ENCODE peak calls at places on chromosomes 11 and 22, in nine cellular contexts. Y is IMR-90, A is omental fat pad, C is tibial nerve, G is HFFc6, U is left ventricle myocardium inferior, H is mucosa of descending colon, O is Calu3, B is foreskin fibroblast. F is an unnamed sample.

GRCh38 chr11:26245046-26245445 is 86.9 kb upstream of the ANO3 start:
- DNase-seq in Y (peak), A (no peak), C (no peak), G (no peak), U (no peak), H (no peak), O (no peak), B (peak), F (no peak)

GRCh38 chr22:38724926-38725571 is 19.3 kb downstream of the GTPBP1 start:
- DNase-seq in Y (peak), A (no peak), C (no peak), G (peak), U (no peak), H (no peak), O (peak), B (peak), F (no peak)

GRCh38 chr11:66967670-66968425 is 7.3 kb upstream of the C11orf86 start:
- DNase-seq in Y (peak), A (no peak), C (no peak), G (peak), U (no peak), H (no peak), O (no peak), B (peak), F (no peak)

GRCh38 chr11:77353131-77353530 is 51.6 kb upstream of the GDPD4 start:
- DNase-seq in Y (no peak), A (no peak), C (no peak), G (no peak), U (no peak), H (no peak), O (no peak), B (no peak), F (no peak)

GRCh38 chr11:123180574-123180973 is 14.5 kb downstream of the CLMP start:
- DNase-seq in Y (no peak), A (no peak), C (no peak), G (peak), U (no peak), H (no peak), O (no peak), B (no peak), F (no peak)

GRCh38 chr22:36860821-36861659 is at the start of gene NCF4:
- DNase-seq in Y (no peak), A (no peak), C (peak), G (no peak), U (peak), H (peak), O (no peak), B (no peak), F (no peak)

GRCh38 chr11:49995559-49995958 is 13.2 kb upstream of the OR4C12 start:
- DNase-seq in Y (peak), A (no peak), C (peak), G (peak), U (no peak), H (no peak), O (peak), B (peak), F (no peak)

GRCh38 chr11:75950141-75950540 is 135.1 kb downstream of the UVRAG start:
- DNase-seq in Y (no peak), A (no peak), C (no peak), G (no peak), U (no peak), H (no peak), O (no peak), B (no peak), F (no peak)

GRCh38 chr11:67373916-67374570 is 645 bp upstream of the CLCF1 start:
- DNase-seq in Y (peak), A (peak), C (peak), G (peak), U (peak), H (peak), O (peak), B (peak), F (peak)

GRCh38 chr11:104772806-104773241 is 125.4 kb downstream of the CASP12 start:
- DNase-seq in Y (peak), A (no peak), C (peak), G (peak), U (no peak), H (no peak), O (no peak), B (peak), F (no peak)
- TF ChIP-seq CTCF in Y (no peak), A (no peak), C (no peak), G (no peak), U (no peak), H (no peak), O (no peak), B (no peak), F (no peak)

DNA sequence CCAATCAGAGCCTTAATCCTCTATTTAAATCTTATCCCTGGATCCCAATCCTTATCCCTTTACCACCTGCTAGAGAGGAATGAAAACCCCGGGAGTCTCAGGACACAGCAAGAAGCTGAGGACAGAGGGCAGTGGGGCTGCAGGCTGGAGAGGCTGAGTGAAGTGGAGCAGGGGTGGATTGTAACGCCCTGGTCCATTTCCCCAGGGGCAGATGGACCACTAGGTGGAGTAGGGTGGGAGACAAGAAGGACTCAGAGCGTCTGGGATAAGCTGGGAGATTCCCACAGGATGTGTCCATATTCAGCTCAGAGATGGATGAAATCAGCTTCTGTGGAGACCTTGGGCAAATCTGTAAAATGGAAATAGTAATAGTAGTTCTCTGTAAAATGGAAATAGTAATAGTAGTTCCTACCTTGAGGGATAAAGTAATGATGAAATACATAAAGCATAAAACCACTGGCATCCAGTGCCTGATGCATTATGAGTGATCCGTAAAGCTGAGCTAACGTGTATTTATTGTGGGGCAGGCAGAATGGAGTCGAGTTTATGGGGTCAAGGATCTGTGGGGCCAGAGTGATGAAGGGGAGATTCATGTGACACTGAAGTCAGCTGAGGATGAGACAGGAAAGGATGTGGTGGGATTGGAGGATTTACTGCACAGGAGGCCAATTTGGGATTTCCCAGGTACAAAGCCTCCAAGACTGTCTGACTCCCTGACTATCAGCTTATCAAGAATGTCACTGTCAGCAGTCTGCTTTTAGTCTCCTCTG is 1.9 kb upstream of the ROBO4 start:
- DNase-seq in Y (no peak), A (no peak), C (peak), G (no peak), U (no peak), H (no peak), O (no peak), B (peak), F (no peak)
- TF ChIP-seq CTCF in Y (peak), A (no peak), C (no peak), G (peak), U (no peak), H (no peak), O (no peak), B (no peak), F (no peak)

GRCh38 chr22:26672590-26673468 is 15.4 kb downstream of the MIAT start:
- DNase-seq in Y (peak), A (peak), C (peak), G (peak), U (peak), H (peak), O (peak), B (peak), F (peak)
- TF ChIP-seq CTCF in Y (peak), A (no peak), C (peak), G (peak), U (peak), H (peak), O (no peak), B (peak), F (peak)

DNA sequence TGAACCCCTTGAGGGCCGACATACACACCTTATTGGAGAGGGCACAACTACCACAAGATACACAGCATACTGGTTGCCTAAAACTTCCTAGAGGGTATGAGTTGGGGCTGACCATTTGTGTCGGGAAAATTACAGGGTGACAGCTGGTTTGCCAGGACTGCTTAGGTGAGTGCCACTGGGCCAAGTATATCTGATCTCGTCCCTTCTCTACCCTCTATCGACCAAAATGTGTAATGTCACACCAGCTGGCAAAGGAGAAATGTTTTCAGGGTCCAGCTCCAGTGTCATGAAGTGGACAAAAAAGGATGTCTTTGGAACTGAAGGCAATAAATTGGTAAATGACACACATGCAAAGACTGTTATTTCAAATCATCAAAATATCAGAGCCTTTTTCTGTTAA is 126.1 kb downstream of the PGR start:
- DNase-seq in Y (no peak), A (no peak), C (no peak), G (no peak), U (no peak), H (no peak), O (no peak), B (no peak), F (no peak)
- TF ChIP-seq CTCF in Y (no peak), A (no peak), C (no peak), G (peak), U (no peak), H (no peak), O (peak), B (peak), F (no peak)

GRCh38 chr22:45735273-45735672 is 63.6 kb downstream of the ATXN10 start:
- DNase-seq in Y (no peak), A (no peak), C (no peak), G (no peak), U (no peak), H (no peak), O (no peak), B (no peak), F (no peak)

GRCh38 chr22:45731041-45731797 is 59.6 kb downstream of the ATXN10 start:
- DNase-seq in Y (peak), A (no peak), C (no peak), G (peak), U (no peak), H (no peak), O (no peak), B (peak), F (no peak)

GRCh38 chr22:45726081-45726480 is 54.4 kb downstream of the ATXN10 start:
- DNase-seq in Y (no peak), A (no peak), C (no peak), G (no peak), U (no peak), H (no peak), O (no peak), B (no peak), F (no peak)

GRCh38 chr22:45731798-45732495 is 60.3 kb downstream of the ATXN10 start:
- DNase-seq in Y (peak), A (no peak), C (no peak), G (no peak), U (no peak), H (no peak), O (no peak), B (peak), F (no peak)
- TF ChIP-seq CTCF in Y (peak), A (no peak), C (no peak), G (peak), U (peak), H (no peak), O (peak), B (peak), F (no peak)

DNA sequence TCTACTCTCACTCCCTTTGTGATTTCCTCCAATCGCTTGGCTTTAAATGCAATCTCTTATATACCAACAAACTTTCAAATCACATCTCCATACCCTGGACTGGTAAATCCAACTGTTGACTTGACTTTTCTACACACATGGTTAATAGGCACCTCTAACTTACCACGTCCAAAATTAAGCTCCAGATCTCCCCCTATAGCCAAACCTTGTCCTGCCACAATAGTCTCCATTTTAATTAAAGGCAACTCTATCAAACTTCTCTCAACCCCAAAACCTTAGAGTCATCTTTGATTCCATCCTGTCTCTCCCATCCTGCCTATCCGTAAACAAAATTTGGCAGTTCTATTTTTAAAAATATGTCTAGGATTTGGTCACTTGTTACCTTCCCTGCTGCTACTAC is 141.8 kb upstream of the DDI1 start:
- DNase-seq in Y (no peak), A (no peak), C (no peak), G (no peak), U (no peak), H (no peak), O (no peak), B (no peak), F (no peak)
- TF ChIP-seq CTCF in Y (no peak), A (no peak), C (no peak), G (no peak), U (no peak), H (no peak), O (no peak), B (no peak), F (no peak)

GRCh38 chr11:116840746-116841296 is 3.4 kb upstream of the APOA1 start:
- DNase-seq in Y (no peak), A (no peak), C (no peak), G (no peak), U (no peak), H (no peak), O (no peak), B (no peak), F (no peak)

GRCh38 chr11:116838321-116839084 is 1.1 kb upstream of the APOA1 start:
- DNase-seq in Y (no peak), A (no peak), C (no peak), G (no peak), U (no peak), H (no peak), O (no peak), B (no peak), F (no peak)

GRCh38 chr11:116842909-116843308 is 5.5 kb upstream of the APOA1 start:
- DNase-seq in Y (no peak), A (no peak), C (no peak), G (no peak), U (no peak), H (no peak), O (peak), B (no peak), F (no peak)

GRCh38 chr11:116842117-116842516 is 4.7 kb upstream of the APOA1 start:
- DNase-seq in Y (no peak), A (no peak), C (no peak), G (no peak), U (no peak), H (no peak), O (no peak), B (no peak), F (no peak)

GRCh38 chr11:116840224-116840745 is 2.9 kb upstream of the APOA1 start:
- DNase-seq in Y (peak), A (no peak), C (no peak), G (no peak), U (no peak), H (no peak), O (no peak), B (peak), F (no peak)
- TF ChIP-seq CTCF in Y (no peak), A (no peak), C (peak), G (peak), U (peak), H (no peak), O (no peak), B (peak), F (no peak)

DNA sequence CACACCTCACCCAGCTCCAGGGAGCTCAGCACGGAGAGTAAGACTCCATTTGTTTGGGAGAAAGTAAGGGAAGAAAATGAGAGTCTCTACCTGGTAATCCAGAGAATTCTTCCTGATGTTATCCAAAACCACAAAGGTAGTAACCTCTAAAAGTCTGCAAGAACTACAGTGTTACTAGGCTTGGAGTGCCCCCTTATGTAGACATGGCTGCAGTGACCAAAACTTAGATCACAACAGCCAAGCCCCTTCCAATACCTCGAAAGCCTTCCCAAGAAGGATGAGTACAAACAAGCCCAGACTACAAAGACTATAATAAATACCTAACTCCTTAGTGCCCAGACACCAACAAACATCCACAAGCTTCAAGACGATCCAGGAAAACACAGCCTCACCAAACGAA is 4.9 kb downstream of the UBE2L6 start:
- DNase-seq in Y (no peak), A (no peak), C (no peak), G (no peak), U (no peak), H (no peak), O (no peak), B (no peak), F (no peak)
- TF ChIP-seq CTCF in Y (no peak), A (no peak), C (no peak), G (no peak), U (no peak), H (no peak), O (no peak), B (no peak), F (no peak)

GRCh38 chr11:74866557-74866956 is 82.3 kb downstream of the XRRA1 start:
- DNase-seq in Y (no peak), A (no peak), C (no peak), G (no peak), U (no peak), H (no peak), O (no peak), B (no peak), F (no peak)

GRCh38 chr11:74860743-74861142 is 88.1 kb downstream of the XRRA1 start:
- DNase-seq in Y (no peak), A (no peak), C (no peak), G (no peak), U (no peak), H (no peak), O (no peak), B (no peak), F (no peak)

DNA sequence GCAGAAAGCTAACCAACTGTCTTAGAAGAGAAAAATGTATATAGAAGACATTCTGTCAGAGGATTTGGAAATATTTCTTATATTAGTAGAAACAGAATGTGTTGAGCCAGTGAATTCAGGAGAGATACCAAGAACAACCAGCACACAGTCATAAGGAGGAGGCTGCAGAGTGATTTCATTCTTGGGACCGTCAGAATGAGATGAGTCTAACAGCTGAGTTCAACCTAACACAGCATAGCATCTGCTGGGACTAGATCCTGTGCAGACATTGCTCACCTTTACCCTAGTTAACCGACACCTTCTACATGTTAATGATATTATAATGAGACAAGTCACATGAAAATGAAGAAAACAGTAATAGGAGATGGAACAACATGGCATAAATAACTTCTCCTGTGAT is 85.5 kb downstream of the XRRA1 start:
- DNase-seq in Y (no peak), A (no peak), C (no peak), G (no peak), U (no peak), H (no peak), O (no peak), B (no peak), F (no peak)
- TF ChIP-seq CTCF in Y (no peak), A (no peak), C (no peak), G (no peak), U (no peak), H (no peak), O (no peak), B (no peak), F (no peak)